ENCODE peak calls at places on chromosomes 1 and 21, in seven cellular contexts. One of them, this sample, is unnamed.

GRCh38 chr1:219990782-219991510 is 55.4 kb downstream of the EPRS1 start:
- DNase-seq in GM10248: no peak
- DNase-seq in central memory CD8-positive, alpha-beta T cell: no peak
- DNase-seq in activated naive CD8-positive, alpha-beta T cell treated with anti-CD3 and anti-CD28 coated beads, Interleukin-2, amount 50 U/mL, for 24 hours: no peak
- DNase-seq in activated CD4-positive, alpha-beta memory T cell treated with anti-CD3 and anti-CD28 coated beads, Interleukin-2, amount 10 ng/mL, durations not matched to agents 7 days and 5 days: no peak
- DNase-seq in GM23248: peak; percentile 70
- DNase-seq in mucosa of descending colon: no peak
- DNase-seq in this sample: no peak

GRCh38 chr1:34985063-34985770 is at the start of gene TMEM35B:
- DNase-seq in central memory CD8-positive, alpha-beta T cell: peak; percentile 70
- DNase-seq in activated CD4-positive, alpha-beta memory T cell treated with anti-CD3 and anti-CD28 coated beads, Interleukin-2, amount 10 ng/mL, durations not matched to agents 7 days and 5 days: peak; percentile 83
- DNase-seq in GM10248: peak; percentile 86
- DNase-seq in GM23248: peak; percentile 80
- DNase-seq in mucosa of descending colon: peak; percentile 83
- DNase-seq in activated naive CD8-positive, alpha-beta T cell treated with anti-CD3 and anti-CD28 coated beads, Interleukin-2, amount 50 U/mL, for 24 hours: peak; percentile 82
- DNase-seq in this sample: peak; percentile 89

GRCh38 chr1:27589841-27590426 is 14.0 kb downstream of the AHDC1 start:
- DNase-seq in activated naive CD8-positive, alpha-beta T cell treated with anti-CD3 and anti-CD28 coated beads, Interleukin-2, amount 50 U/mL, for 24 hours: no peak
- DNase-seq in GM23248: no peak
- DNase-seq in activated CD4-positive, alpha-beta memory T cell treated with anti-CD3 and anti-CD28 coated beads, Interleukin-2, amount 10 ng/mL, durations not matched to agents 7 days and 5 days: no peak
- DNase-seq in central memory CD8-positive, alpha-beta T cell: no peak
- DNase-seq in GM10248: no peak
- DNase-seq in mucosa of descending colon: no peak
- DNase-seq in this sample: no peak

GRCh38 chr1:26541816-26542711 is 12.5 kb downstream of the RPS6KA1 start:
- DNase-seq in mucosa of descending colon: peak; percentile 90
- DNase-seq in activated CD4-positive, alpha-beta memory T cell treated with anti-CD3 and anti-CD28 coated beads, Interleukin-2, amount 10 ng/mL, durations not matched to agents 7 days and 5 days: peak; percentile 89
- DNase-seq in activated naive CD8-positive, alpha-beta T cell treated with anti-CD3 and anti-CD28 coated beads, Interleukin-2, amount 50 U/mL, for 24 hours: peak; percentile 88
- DNase-seq in GM23248: peak; percentile 71
- DNase-seq in central memory CD8-positive, alpha-beta T cell: peak; percentile 58
- DNase-seq in GM10248: peak; percentile 91
- DNase-seq in this sample: peak; percentile 91

GRCh38 chr1:18681423-18681835 is 50.8 kb downstream of the PAX7 start:
- DNase-seq in activated CD4-positive, alpha-beta memory T cell treated with anti-CD3 and anti-CD28 coated beads, Interleukin-2, amount 10 ng/mL, durations not matched to agents 7 days and 5 days: no peak
- DNase-seq in GM10248: peak; percentile 72
- DNase-seq in mucosa of descending colon: no peak
- DNase-seq in central memory CD8-positive, alpha-beta T cell: no peak
- DNase-seq in activated naive CD8-positive, alpha-beta T cell treated with anti-CD3 and anti-CD28 coated beads, Interleukin-2, amount 50 U/mL, for 24 hours: no peak
- DNase-seq in GM23248: peak; percentile 52
- DNase-seq in this sample: peak; percentile 79

GRCh38 chr21:42257091-42257760 is 38.3 kb downstream of the ABCG1 start:
- DNase-seq in activated naive CD8-positive, alpha-beta T cell treated with anti-CD3 and anti-CD28 coated beads, Interleukin-2, amount 50 U/mL, for 24 hours: no peak
- DNase-seq in GM23248: no peak
- DNase-seq in GM10248: no peak
- DNase-seq in mucosa of descending colon: no peak
- DNase-seq in central memory CD8-positive, alpha-beta T cell: no peak
- DNase-seq in activated CD4-positive, alpha-beta memory T cell treated with anti-CD3 and anti-CD28 coated beads, Interleukin-2, amount 10 ng/mL, durations not matched to agents 7 days and 5 days: no peak
- DNase-seq in this sample: no peak

GRCh38 chr1:41919764-41920397 is 1.2 kb upstream of the HIVEP3 start:
- DNase-seq in mucosa of descending colon: peak; percentile 78
- DNase-seq in GM23248: peak; percentile 47
- DNase-seq in central memory CD8-positive, alpha-beta T cell: peak; percentile 56
- DNase-seq in GM10248: peak; percentile 55
- DNase-seq in activated CD4-positive, alpha-beta memory T cell treated with anti-CD3 and anti-CD28 coated beads, Interleukin-2, amount 10 ng/mL, durations not matched to agents 7 days and 5 days: peak; percentile 93
- DNase-seq in activated naive CD8-positive, alpha-beta T cell treated with anti-CD3 and anti-CD28 coated beads, Interleukin-2, amount 50 U/mL, for 24 hours: peak; percentile 77
- DNase-seq in this sample: peak; percentile 70

GRCh38 chr21:28538987-28539622 is 453.6 kb downstream of the LTN1 start:
- DNase-seq in GM10248: no peak
- DNase-seq in mucosa of descending colon: no peak
- DNase-seq in central memory CD8-positive, alpha-beta T cell: no peak
- DNase-seq in activated naive CD8-positive, alpha-beta T cell treated with anti-CD3 and anti-CD28 coated beads, Interleukin-2, amount 50 U/mL, for 24 hours: no peak
- DNase-seq in GM23248: peak; percentile 86
- DNase-seq in activated CD4-positive, alpha-beta memory T cell treated with anti-CD3 and anti-CD28 coated beads, Interleukin-2, amount 10 ng/mL, durations not matched to agents 7 days and 5 days: no peak
- DNase-seq in this sample: no peak

GRCh38 chr1:54685335-54685905 is 30.2 kb upstream of the TTC4 start:
- DNase-seq in activated naive CD8-positive, alpha-beta T cell treated with anti-CD3 and anti-CD28 coated beads, Interleukin-2, amount 50 U/mL, for 24 hours: no peak
- DNase-seq in GM10248: no peak
- DNase-seq in activated CD4-positive, alpha-beta memory T cell treated with anti-CD3 and anti-CD28 coated beads, Interleukin-2, amount 10 ng/mL, durations not matched to agents 7 days and 5 days: no peak
- DNase-seq in central memory CD8-positive, alpha-beta T cell: no peak
- DNase-seq in mucosa of descending colon: no peak
- DNase-seq in GM23248: no peak
- DNase-seq in this sample: no peak

GRCh38 chr1:150235436-150235851 is 468 bp downstream of the ANP32E start:
- DNase-seq in GM10248: no peak
- DNase-seq in activated CD4-positive, alpha-beta memory T cell treated with anti-CD3 and anti-CD28 coated beads, Interleukin-2, amount 10 ng/mL, durations not matched to agents 7 days and 5 days: peak; percentile 41
- DNase-seq in mucosa of descending colon: no peak
- DNase-seq in activated naive CD8-positive, alpha-beta T cell treated with anti-CD3 and anti-CD28 coated beads, Interleukin-2, amount 50 U/mL, for 24 hours: no peak
- DNase-seq in central memory CD8-positive, alpha-beta T cell: no peak
- DNase-seq in GM23248: peak; percentile 57
- DNase-seq in this sample: peak; percentile 36

GRCh38 chr1:179824265-179824664 is 53.3 kb downstream of the TOR1AIP2 start:
- DNase-seq in activated CD4-positive, alpha-beta memory T cell treated with anti-CD3 and anti-CD28 coated beads, Interleukin-2, amount 10 ng/mL, durations not matched to agents 7 days and 5 days: peak; percentile 9
- DNase-seq in central memory CD8-positive, alpha-beta T cell: no peak
- DNase-seq in GM10248: no peak
- DNase-seq in GM23248: no peak
- DNase-seq in activated naive CD8-positive, alpha-beta T cell treated with anti-CD3 and anti-CD28 coated beads, Interleukin-2, amount 50 U/mL, for 24 hours: no peak
- DNase-seq in mucosa of descending colon: no peak
- DNase-seq in this sample: no peak

GRCh38 chr1:7006996-7007871 is 222.0 kb downstream of the CAMTA1 start:
- DNase-seq in GM10248: no peak
- DNase-seq in GM23248: no peak
- DNase-seq in activated naive CD8-positive, alpha-beta T cell treated with anti-CD3 and anti-CD28 coated beads, Interleukin-2, amount 50 U/mL, for 24 hours: no peak
- DNase-seq in mucosa of descending colon: no peak
- DNase-seq in activated CD4-positive, alpha-beta memory T cell treated with anti-CD3 and anti-CD28 coated beads, Interleukin-2, amount 10 ng/mL, durations not matched to agents 7 days and 5 days: no peak
- DNase-seq in central memory CD8-positive, alpha-beta T cell: no peak
- DNase-seq in this sample: no peak

GRCh38 chr21:25568230-25568629 is 39.1 kb downstream of the MRPL39 start:
- DNase-seq in activated CD4-positive, alpha-beta memory T cell treated with anti-CD3 and anti-CD28 coated beads, Interleukin-2, amount 10 ng/mL, durations not matched to agents 7 days and 5 days: peak; percentile 37
- DNase-seq in activated naive CD8-positive, alpha-beta T cell treated with anti-CD3 and anti-CD28 coated beads, Interleukin-2, amount 50 U/mL, for 24 hours: peak; percentile 29
- DNase-seq in central memory CD8-positive, alpha-beta T cell: no peak
- DNase-seq in GM23248: no peak
- DNase-seq in mucosa of descending colon: peak; percentile 52
- DNase-seq in GM10248: no peak
- DNase-seq in this sample: no peak

GRCh38 chr1:85109475-85109874 is 61.2 kb upstream of the MCOLN3 start:
- DNase-seq in GM10248: peak; percentile 64
- DNase-seq in mucosa of descending colon: no peak
- DNase-seq in activated naive CD8-positive, alpha-beta T cell treated with anti-CD3 and anti-CD28 coated beads, Interleukin-2, amount 50 U/mL, for 24 hours: peak; percentile 17
- DNase-seq in central memory CD8-positive, alpha-beta T cell: no peak
- DNase-seq in GM23248: peak; percentile 81
- DNase-seq in activated CD4-positive, alpha-beta memory T cell treated with anti-CD3 and anti-CD28 coated beads, Interleukin-2, amount 10 ng/mL, durations not matched to agents 7 days and 5 days: peak; percentile 31
- DNase-seq in this sample: peak; percentile 75

GRCh38 chr1:26283871-26284596 is 4.1 kb downstream of the SH3BGRL3 start:
- DNase-seq in mucosa of descending colon: peak; percentile 69
- DNase-seq in GM10248: no peak
- DNase-seq in GM23248: peak; percentile 33
- DNase-seq in activated CD4-positive, alpha-beta memory T cell treated with anti-CD3 and anti-CD28 coated beads, Interleukin-2, amount 10 ng/mL, durations not matched to agents 7 days and 5 days: peak; percentile 29
- DNase-seq in activated naive CD8-positive, alpha-beta T cell treated with anti-CD3 and anti-CD28 coated beads, Interleukin-2, amount 50 U/mL, for 24 hours: peak; percentile 29
- DNase-seq in central memory CD8-positive, alpha-beta T cell: no peak
- DNase-seq in this sample: peak; percentile 12

GRCh38 chr1:5711956-5712645 is 280.1 kb downstream of the NPHP4 start:
- DNase-seq in activated naive CD8-positive, alpha-beta T cell treated with anti-CD3 and anti-CD28 coated beads, Interleukin-2, amount 50 U/mL, for 24 hours: no peak
- DNase-seq in GM10248: no peak
- DNase-seq in central memory CD8-positive, alpha-beta T cell: no peak
- DNase-seq in GM23248: no peak
- DNase-seq in mucosa of descending colon: no peak
- DNase-seq in activated CD4-positive, alpha-beta memory T cell treated with anti-CD3 and anti-CD28 coated beads, Interleukin-2, amount 10 ng/mL, durations not matched to agents 7 days and 5 days: no peak
- DNase-seq in this sample: no peak

GRCh38 chr1:202586018-202586821 is 124.0 kb downstream of the SYT2 start:
- DNase-seq in activated CD4-positive, alpha-beta memory T cell treated with anti-CD3 and anti-CD28 coated beads, Interleukin-2, amount 10 ng/mL, durations not matched to agents 7 days and 5 days: no peak
- DNase-seq in central memory CD8-positive, alpha-beta T cell: no peak
- DNase-seq in activated naive CD8-positive, alpha-beta T cell treated with anti-CD3 and anti-CD28 coated beads, Interleukin-2, amount 50 U/mL, for 24 hours: no peak
- DNase-seq in mucosa of descending colon: no peak
- DNase-seq in GM23248: peak; percentile 62
- DNase-seq in GM10248: no peak
- DNase-seq in this sample: no peak

GRCh38 chr1:55584521-55585401 is 369.6 kb upstream of the USP24 start:
- DNase-seq in GM10248: no peak
- DNase-seq in central memory CD8-positive, alpha-beta T cell: no peak
- DNase-seq in activated naive CD8-positive, alpha-beta T cell treated with anti-CD3 and anti-CD28 coated beads, Interleukin-2, amount 50 U/mL, for 24 hours: no peak
- DNase-seq in activated CD4-positive, alpha-beta memory T cell treated with anti-CD3 and anti-CD28 coated beads, Interleukin-2, amount 10 ng/mL, durations not matched to agents 7 days and 5 days: no peak
- DNase-seq in GM23248: peak; percentile 41
- DNase-seq in mucosa of descending colon: no peak
- DNase-seq in this sample: no peak

GRCh38 chr1:54546651-54547348 is 1.2 kb upstream of the ACOT11 start:
- DNase-seq in activated naive CD8-positive, alpha-beta T cell treated with anti-CD3 and anti-CD28 coated beads, Interleukin-2, amount 50 U/mL, for 24 hours: no peak
- DNase-seq in central memory CD8-positive, alpha-beta T cell: no peak
- DNase-seq in activated CD4-positive, alpha-beta memory T cell treated with anti-CD3 and anti-CD28 coated beads, Interleukin-2, amount 10 ng/mL, durations not matched to agents 7 days and 5 days: no peak
- DNase-seq in GM10248: no peak
- DNase-seq in GM23248: peak; percentile 33
- DNase-seq in mucosa of descending colon: no peak
- DNase-seq in this sample: peak; percentile 17

GRCh38 chr1:153387001-153387400 is 3.9 kb downstream of the S100A8 start:
- DNase-seq in GM23248: no peak
- DNase-seq in activated CD4-positive, alpha-beta memory T cell treated with anti-CD3 and anti-CD28 coated beads, Interleukin-2, amount 10 ng/mL, durations not matched to agents 7 days and 5 days: no peak
- DNase-seq in GM10248: no peak
- DNase-seq in activated naive CD8-positive, alpha-beta T cell treated with anti-CD3 and anti-CD28 coated beads, Interleukin-2, amount 50 U/mL, for 24 hours: no peak
- DNase-seq in central memory CD8-positive, alpha-beta T cell: no peak
- DNase-seq in mucosa of descending colon: no peak
- DNase-seq in this sample: no peak

GRCh38 chr21:35779690-35780570 is 280.4 kb downstream of the SETD4 start:
- DNase-seq in mucosa of descending colon: no peak
- DNase-seq in GM23248: peak; percentile 75
- DNase-seq in activated naive CD8-positive, alpha-beta T cell treated with anti-CD3 and anti-CD28 coated beads, Interleukin-2, amount 50 U/mL, for 24 hours: no peak
- DNase-seq in activated CD4-positive, alpha-beta memory T cell treated with anti-CD3 and anti-CD28 coated beads, Interleukin-2, amount 10 ng/mL, durations not matched to agents 7 days and 5 days: no peak
- DNase-seq in GM10248: no peak
- DNase-seq in central memory CD8-positive, alpha-beta T cell: no peak
- DNase-seq in this sample: no peak

GRCh38 chr1:180343931-180344406 is 113.9 kb downstream of the LHX4 start:
- DNase-seq in central memory CD8-positive, alpha-beta T cell: no peak
- DNase-seq in mucosa of descending colon: no peak
- DNase-seq in activated naive CD8-positive, alpha-beta T cell treated with anti-CD3 and anti-CD28 coated beads, Interleukin-2, amount 50 U/mL, for 24 hours: no peak
- DNase-seq in GM23248: peak; percentile 42
- DNase-seq in activated CD4-positive, alpha-beta memory T cell treated with anti-CD3 and anti-CD28 coated beads, Interleukin-2, amount 10 ng/mL, durations not matched to agents 7 days and 5 days: no peak
- DNase-seq in GM10248: no peak
- DNase-seq in this sample: no peak

GRCh38 chr1:12121212-12122000 is 45.4 kb upstream of the TNFRSF1B start:
- DNase-seq in activated CD4-positive, alpha-beta memory T cell treated with anti-CD3 and anti-CD28 coated beads, Interleukin-2, amount 10 ng/mL, durations not matched to agents 7 days and 5 days: no peak
- DNase-seq in GM23248: peak; percentile 44
- DNase-seq in GM10248: no peak
- DNase-seq in mucosa of descending colon: peak; percentile 19
- DNase-seq in central memory CD8-positive, alpha-beta T cell: no peak
- DNase-seq in activated naive CD8-positive, alpha-beta T cell treated with anti-CD3 and anti-CD28 coated beads, Interleukin-2, amount 50 U/mL, for 24 hours: no peak
- DNase-seq in this sample: no peak

GRCh38 chr1:226148121-226148648 is 38.4 kb downstream of the ACBD3 start:
- DNase-seq in activated naive CD8-positive, alpha-beta T cell treated with anti-CD3 and anti-CD28 coated beads, Interleukin-2, amount 50 U/mL, for 24 hours: no peak
- DNase-seq in activated CD4-positive, alpha-beta memory T cell treated with anti-CD3 and anti-CD28 coated beads, Interleukin-2, amount 10 ng/mL, durations not matched to agents 7 days and 5 days: no peak
- DNase-seq in GM23248: no peak
- DNase-seq in central memory CD8-positive, alpha-beta T cell: no peak
- DNase-seq in mucosa of descending colon: no peak
- DNase-seq in GM10248: no peak
- DNase-seq in this sample: no peak

GRCh38 chr1:88800382-88801051 is 90.8 kb downstream of the GTF2B start:
- DNase-seq in GM23248: peak; percentile 59
- DNase-seq in activated CD4-positive, alpha-beta memory T cell treated with anti-CD3 and anti-CD28 coated beads, Interleukin-2, amount 10 ng/mL, durations not matched to agents 7 days and 5 days: peak; percentile 33
- DNase-seq in activated naive CD8-positive, alpha-beta T cell treated with anti-CD3 and anti-CD28 coated beads, Interleukin-2, amount 50 U/mL, for 24 hours: peak; percentile 37
- DNase-seq in central memory CD8-positive, alpha-beta T cell: peak; percentile 19
- DNase-seq in mucosa of descending colon: no peak
- DNase-seq in GM10248: no peak
- DNase-seq in this sample: no peak

GRCh38 chr1:109134423-109134822 is 20.5 kb downstream of the ELAPOR1 start:
- DNase-seq in GM10248: peak; percentile 34
- DNase-seq in central memory CD8-positive, alpha-beta T cell: no peak
- DNase-seq in activated CD4-positive, alpha-beta memory T cell treated with anti-CD3 and anti-CD28 coated beads, Interleukin-2, amount 10 ng/mL, durations not matched to agents 7 days and 5 days: no peak
- DNase-seq in mucosa of descending colon: peak; percentile 83
- DNase-seq in GM23248: no peak
- DNase-seq in activated naive CD8-positive, alpha-beta T cell treated with anti-CD3 and anti-CD28 coated beads, Interleukin-2, amount 50 U/mL, for 24 hours: no peak
- DNase-seq in this sample: no peak